ENCODE peak calls at places on chromosomes 16 and 17, in seven cellular contexts. M is transverse colon, Y is endothelial cell of umbilical vein, G is breast epithelium, J is A549, F is GM12891, T is stomach. K is an unnamed sample.

GRCh38 chr17:68603027-68603426 is 1.9 kb upstream of the FAM20A start:
- DNase-seq in M (no peak), Y (no peak), G (no peak), J (no peak), F (no peak), T (no peak), K (no peak)

GRCh38 chr16:76955629-76956028 is 235.4 kb upstream of the MON1B start:
- DNase-seq in M (no peak), Y (no peak), G (no peak), J (peak), F (no peak), T (no peak), K (no peak)

GRCh38 chr16:25060920-25061319 is 45.8 kb upstream of the ARHGAP17 start:
- DNase-seq in M (no peak), Y (no peak), G (no peak), J (no peak), F (no peak), T (no peak), K (no peak)

GRCh38 chr17:73430848-73431247 is 119.0 kb upstream of the CDC42EP4 start:
- DNase-seq in M (no peak), Y (no peak), G (no peak), J (no peak), F (no peak), T (no peak), K (peak)

GRCh38 chr16:22186517-22186916 is 19.6 kb upstream of the EEF2K start:
- DNase-seq in M (no peak), Y (no peak), G (no peak), J (no peak), F (no peak), T (no peak), K (no peak)

GRCh38 chr16:85508993-85509392 is 104.1 kb upstream of the GSE1 start:
- DNase-seq in M (no peak), Y (no peak), G (no peak), J (no peak), F (no peak), T (no peak), K (no peak)

GRCh38 chr16:576823-577201 is 7.0 kb downstream of the PIGQ start:
- DNase-seq in M (no peak), Y (no peak), G (no peak), J (no peak), F (no peak), T (no peak), K (no peak)

GRCh38 chr16:7456221-7456620 is 123.6 kb downstream of the RBFOX1 start:
- DNase-seq in M (no peak), Y (no peak), G (no peak), J (no peak), F (no peak), T (no peak), K (no peak)

GRCh38 chr17:47204722-47205418 is 4.3 kb upstream of the MYL4 start:
- DNase-seq in M (no peak), Y (no peak), G (no peak), J (no peak), F (no peak), T (no peak), K (no peak)

GRCh38 chr16:67036323-67036741 is 7.4 kb downstream of the CBFB start:
- DNase-seq in M (no peak), Y (no peak), G (no peak), J (no peak), F (no peak), T (no peak), K (no peak)

DNA sequence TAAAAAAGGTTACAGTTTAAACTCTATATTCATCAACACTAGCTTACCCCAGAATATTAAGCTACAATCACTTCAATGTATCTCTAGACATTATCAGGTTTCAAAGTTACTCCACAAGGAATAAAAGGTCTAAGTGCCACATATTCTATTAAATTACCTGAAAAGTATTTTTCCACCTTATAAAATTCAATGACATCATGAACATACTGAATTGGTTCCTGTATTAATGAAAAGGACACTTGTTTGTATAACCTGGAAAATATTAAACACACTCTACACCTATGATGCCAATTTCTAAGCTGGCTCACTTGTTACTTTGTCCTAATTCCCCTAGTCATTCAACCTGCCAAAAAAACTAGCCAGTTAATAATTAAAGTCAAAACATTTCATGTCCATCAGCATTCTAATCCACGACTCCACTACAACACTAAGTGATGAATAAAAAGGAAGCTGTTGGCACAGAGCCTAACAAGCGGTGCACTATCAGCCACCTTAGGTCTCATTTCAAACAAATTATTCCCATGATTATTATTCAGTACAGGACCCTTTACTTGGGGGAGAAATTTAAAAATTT is 12.2 kb downstream of the MED13 start:
- DNase-seq in M (no peak), Y (peak), G (no peak), J (no peak), F (no peak), T (no peak), K (no peak)
- TF ChIP-seq POLR2A in M (no peak), Y (no peak), G (no peak), J (no peak), F (no peak), T (no peak), K (no peak)

GRCh38 chr16:87834668-87835473 is 34.4 kb downstream of the SLC7A5 start:
- DNase-seq in M (no peak), Y (no peak), G (no peak), J (no peak), F (no peak), T (no peak), K (peak)
- TF ChIP-seq POLR2A in M (no peak), Y (no peak), G (no peak), J (no peak), F (no peak), T (no peak), K (no peak)

GRCh38 chr17:32016231-32016630 is 9.0 kb downstream of the LRRC37B start:
- DNase-seq in M (no peak), Y (no peak), G (no peak), J (no peak), F (no peak), T (no peak), K (no peak)

GRCh38 chr17:32020943-32021617 is 13.9 kb downstream of the LRRC37B start:
- DNase-seq in M (no peak), Y (no peak), G (no peak), J (no peak), F (no peak), T (no peak), K (no peak)

GRCh38 chr17:32010114-32010513 is 2.9 kb downstream of the LRRC37B start:
- DNase-seq in M (no peak), Y (no peak), G (no peak), J (no peak), F (no peak), T (no peak), K (no peak)

GRCh38 chr17:32019228-32019627 is 12.0 kb downstream of the LRRC37B start:
- DNase-seq in M (no peak), Y (no peak), G (no peak), J (no peak), F (no peak), T (no peak), K (no peak)

DNA sequence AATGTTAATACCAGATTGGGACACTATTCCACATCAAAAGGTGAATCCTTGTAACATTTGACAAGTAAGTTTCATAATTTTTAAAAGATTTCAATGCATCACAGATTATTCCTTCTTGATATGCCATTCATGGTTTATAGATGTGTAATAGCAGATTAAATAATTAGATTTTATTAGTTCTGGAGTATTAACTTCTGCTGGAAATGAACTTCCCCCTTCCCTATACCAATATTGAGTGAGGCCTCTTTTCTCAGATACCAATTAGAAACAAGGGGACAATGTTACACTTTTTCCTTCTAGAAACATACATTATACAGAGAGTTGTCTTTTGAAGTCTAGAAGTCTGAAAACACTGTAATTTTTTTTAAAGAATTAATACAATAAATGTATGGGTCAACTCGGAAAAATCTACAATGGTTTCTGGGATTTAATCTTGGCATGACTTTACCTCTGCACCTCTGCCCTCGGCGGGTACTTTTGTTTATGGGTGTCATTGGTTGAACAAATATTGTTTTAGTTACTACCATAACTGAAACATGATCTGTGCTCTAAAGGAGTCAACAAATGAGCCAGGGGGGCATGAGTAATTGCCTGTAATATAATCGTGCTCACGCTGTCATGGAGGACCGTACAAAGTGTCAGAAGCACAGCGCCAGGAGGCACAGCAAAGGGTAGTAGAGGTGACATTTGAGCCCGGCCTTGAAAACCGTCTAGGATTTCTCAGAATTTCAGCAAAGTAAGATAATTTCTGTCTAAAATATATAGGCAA is 8.2 kb downstream of the LRRC37B start:
- DNase-seq in M (no peak), Y (no peak), G (no peak), J (no peak), F (no peak), T (no peak), K (no peak)
- TF ChIP-seq POLR2A in M (no peak), Y (no peak), G (no peak), J (no peak), F (no peak), T (no peak), K (no peak)

GRCh38 chr17:40063034-40063765 is 435 bp downstream of the THRA start:
- DNase-seq in M (peak), Y (peak), G (no peak), J (no peak), F (no peak), T (peak), K (peak)
- TF ChIP-seq POLR2A in M (peak), Y (no peak), G (no peak), J (no peak), F (no peak), T (no peak), K (no peak)

DNA sequence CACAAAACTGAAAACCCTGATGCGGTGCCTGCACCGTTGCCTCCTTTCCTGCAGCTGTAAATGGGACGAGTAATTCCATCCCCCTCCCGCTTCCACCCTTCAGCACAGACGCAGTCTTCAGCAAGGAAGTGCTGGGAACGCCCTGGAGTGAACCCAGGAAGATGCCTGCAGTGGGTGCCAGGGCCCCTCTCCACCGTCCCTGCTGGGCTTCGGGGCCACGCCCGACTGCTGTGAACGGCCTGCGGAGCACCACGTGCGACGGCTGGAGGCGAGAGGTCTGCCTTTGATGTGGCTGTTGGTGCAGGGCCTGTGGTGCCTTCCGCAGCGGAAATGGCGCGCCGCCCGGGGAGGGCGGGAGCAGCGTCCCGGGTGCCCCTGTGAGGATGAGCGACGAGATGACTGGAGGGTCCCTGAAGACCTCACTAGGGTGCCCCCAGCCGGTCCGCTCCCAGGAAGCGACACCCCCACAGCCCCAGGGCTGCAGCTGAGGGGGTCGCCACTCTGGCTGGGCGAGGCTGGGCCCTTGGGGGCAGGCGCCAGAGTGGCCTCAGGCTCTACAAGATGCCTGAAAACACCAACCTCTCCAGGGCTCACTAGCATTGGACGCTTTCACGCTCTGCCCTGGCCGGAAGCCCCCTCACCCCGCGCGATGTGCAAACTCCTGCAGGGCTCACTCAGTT is 749 bp upstream of the MC1R start:
- DNase-seq in M (peak), Y (peak), G (no peak), J (peak), F (peak), T (peak), K (peak)
- TF ChIP-seq POLR2A in M (no peak), Y (peak), G (no peak), J (peak), F (no peak), T (no peak), K (no peak)

GRCh38 chr17:81550830-81551457 is 1.2 kb downstream of the FAAP100 start:
- DNase-seq in M (no peak), Y (no peak), G (no peak), J (no peak), F (no peak), T (no peak), K (no peak)

GRCh38 chr17:81553018-81553615 is 964 bp upstream of the FAAP100 start:
- DNase-seq in M (peak), Y (peak), G (peak), J (peak), F (peak), T (peak), K (peak)

GRCh38 chr17:81551458-81552243 is 502 bp downstream of the FAAP100 start:
- DNase-seq in M (peak), Y (peak), G (no peak), J (no peak), F (peak), T (no peak), K (peak)

GRCh38 chr17:81553616-81554181 is 1.5 kb upstream of the FAAP100 start:
- DNase-seq in M (peak), Y (peak), G (no peak), J (peak), F (no peak), T (no peak), K (peak)

GRCh38 chr17:81552244-81553017 is at the start of gene FAAP100:
- DNase-seq in M (peak), Y (peak), G (peak), J (peak), F (peak), T (peak), K (peak)
- TF ChIP-seq POLR2A in M (peak), Y (peak), G (no peak), J (peak), F (peak), T (no peak), K (peak)

GRCh38 chr16:29820271-29820701 is at the start of gene MVP:
- DNase-seq in M (peak), Y (peak), G (peak), J (peak), F (peak), T (peak), K (no peak)
- TF ChIP-seq POLR2A in M (peak), Y (peak), G (peak), J (no peak), F (peak), T (no peak), K (no peak)

DNA sequence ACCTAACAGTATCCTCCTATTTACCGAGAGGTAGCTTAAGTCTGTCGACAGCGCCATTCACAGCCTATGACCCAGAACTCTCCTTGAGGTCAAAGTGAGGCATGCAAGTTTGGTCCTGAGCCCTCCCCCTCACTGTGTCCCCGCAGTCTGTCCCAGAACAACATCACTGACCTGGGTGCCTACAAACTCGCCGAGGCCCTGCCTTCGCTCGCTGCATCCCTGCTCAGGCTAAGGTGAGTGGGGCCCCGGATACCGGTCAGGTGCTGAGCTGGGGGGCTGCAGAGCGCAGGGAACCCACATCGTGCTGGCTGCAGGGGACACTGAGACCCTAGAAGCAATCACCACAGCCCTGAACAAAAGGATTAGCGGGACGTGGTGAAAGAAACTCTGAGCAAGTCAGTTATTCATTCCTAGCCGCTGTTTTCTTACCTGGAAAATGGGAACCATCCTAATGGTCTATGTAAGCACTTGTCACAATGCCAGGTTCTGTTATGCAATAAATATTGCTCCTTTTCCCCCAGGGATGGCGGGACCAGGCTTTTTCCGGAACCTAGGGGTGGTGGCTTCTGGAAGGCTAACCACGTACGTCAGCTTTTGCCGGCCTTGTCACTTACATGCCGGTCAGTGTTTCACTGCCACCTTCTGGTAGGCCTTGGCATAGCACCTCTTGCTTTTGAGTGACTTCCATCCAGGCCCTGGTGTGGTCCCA is 23.8 kb downstream of the DEXI start:
- DNase-seq in M (peak), Y (peak), G (peak), J (peak), F (peak), T (peak), K (peak)
- TF ChIP-seq POLR2A in M (no peak), Y (no peak), G (no peak), J (no peak), F (no peak), T (no peak), K (no peak)

K was measured in erythroblast.